ENCODE peak calls at places on chromosome 16, in five cellular contexts. One of them, this sample, is unnamed.

GRCh38 chr16:69057400-69058378 is 47.8 kb upstream of the HAS3 start:
- DNase-seq in transverse colon: no peak
- DNase-seq in A549: peak; percentile 92
- DNase-seq in ovary: no peak
- DNase-seq in SK-N-SH: peak; percentile 25
- DNase-seq in this sample: no peak

GRCh38 chr16:55184619-55185018 is 139.4 kb upstream of the IRX6 start:
- DNase-seq in SK-N-SH: peak; percentile 42
- DNase-seq in A549: no peak
- DNase-seq in transverse colon: no peak
- DNase-seq in ovary: no peak
- DNase-seq in this sample: no peak

GRCh38 chr16:525123-525519 is 2.4 kb upstream of the CAPN15 start:
- DNase-seq in transverse colon: no peak
- DNase-seq in ovary: no peak
- DNase-seq in A549: no peak
- DNase-seq in SK-N-SH: no peak
- DNase-seq in this sample: no peak

GRCh38 chr16:56247018-56247417 is 55.7 kb downstream of the GNAO1 start:
- DNase-seq in A549: no peak
- DNase-seq in SK-N-SH: no peak
- DNase-seq in transverse colon: no peak
- DNase-seq in ovary: no peak
- DNase-seq in this sample: no peak

GRCh38 chr16:3095869-3096268 is 3.2 kb downstream of the ZSCAN10 start:
- DNase-seq in SK-N-SH: peak; percentile 57
- DNase-seq in ovary: no peak
- DNase-seq in A549: peak; percentile 63
- DNase-seq in transverse colon: peak; percentile 51
- DNase-seq in this sample: no peak

GRCh38 chr16:8867483-8868271 is 1.1 kb downstream of the CARHSP1 start:
- DNase-seq in ovary: peak; percentile 72
- DNase-seq in transverse colon: peak; percentile 73
- DNase-seq in SK-N-SH: peak; percentile 69
- DNase-seq in A549: no peak
- DNase-seq in this sample: peak; percentile 62

GRCh38 chr16:20610192-20610891 is 34.2 kb upstream of the ACSM2B start:
- DNase-seq in ovary: no peak
- DNase-seq in A549: no peak
- DNase-seq in transverse colon: no peak
- DNase-seq in SK-N-SH: no peak
- DNase-seq in this sample: no peak

GRCh38 chr16:84677017-84677803 is 22.6 kb upstream of the USP10 start:
- DNase-seq in SK-N-SH: no peak
- DNase-seq in A549: no peak
- DNase-seq in transverse colon: no peak
- DNase-seq in ovary: no peak
- DNase-seq in this sample: no peak

GRCh38 chr16:49414651-49415050 is 41.0 kb downstream of the C16orf78 start:
- DNase-seq in ovary: no peak
- DNase-seq in transverse colon: no peak
- DNase-seq in A549: no peak
- DNase-seq in SK-N-SH: no peak
- DNase-seq in this sample: no peak

GRCh38 chr16:69709456-69710084 is 16.8 kb downstream of the NQO1 start:
- DNase-seq in transverse colon: no peak
- DNase-seq in A549: peak; percentile 58
- DNase-seq in SK-N-SH: peak; percentile 59
- DNase-seq in ovary: no peak
- DNase-seq in this sample: no peak

GRCh38 chr16:47317465-47318240 is 143.2 kb downstream of the ITFG1 start:
- DNase-seq in ovary: no peak
- DNase-seq in transverse colon: no peak
- DNase-seq in SK-N-SH: no peak
- DNase-seq in A549: no peak
- DNase-seq in this sample: no peak

GRCh38 chr16:80174416-80174815 is 366.4 kb upstream of the DYNLRB2 start:
- DNase-seq in transverse colon: no peak
- DNase-seq in SK-N-SH: no peak
- DNase-seq in ovary: no peak
- DNase-seq in A549: no peak
- DNase-seq in this sample: no peak

GRCh38 chr16:2339521-2340484 is 725 bp downstream of the ABCA3 start:
- DNase-seq in transverse colon: peak; percentile 60
- DNase-seq in SK-N-SH: peak; percentile 83
- DNase-seq in ovary: peak; percentile 52
- DNase-seq in A549: peak; percentile 49
- DNase-seq in this sample: peak; percentile 58

GRCh38 chr16:49130397-49130796 is 151.2 kb downstream of the CBLN1 start:
- DNase-seq in A549: no peak
- DNase-seq in ovary: no peak
- DNase-seq in transverse colon: no peak
- DNase-seq in SK-N-SH: no peak
- DNase-seq in this sample: no peak

GRCh38 chr16:12811441-12812198 is 7.9 kb upstream of the CPPED1 start:
- DNase-seq in transverse colon: no peak
- DNase-seq in SK-N-SH: no peak
- DNase-seq in ovary: no peak
- DNase-seq in A549: no peak
- DNase-seq in this sample: no peak

GRCh38 chr16:56356276-56357241 is 68.8 kb downstream of the AMFR start:
- DNase-seq in ovary: peak; percentile 72
- DNase-seq in transverse colon: peak; percentile 81
- DNase-seq in SK-N-SH: peak; percentile 93
- DNase-seq in A549: peak; percentile 91
- DNase-seq in this sample: peak; percentile 82

GRCh38 chr16:19589771-19590302 is 34.3 kb downstream of the VPS35L start:
- DNase-seq in ovary: no peak
- DNase-seq in SK-N-SH: no peak
- DNase-seq in A549: no peak
- DNase-seq in transverse colon: no peak
- DNase-seq in this sample: no peak

GRCh38 chr16:19654147-19654546 is 63.9 kb downstream of the KNOP1 start:
- DNase-seq in A549: no peak
- DNase-seq in SK-N-SH: no peak
- DNase-seq in ovary: no peak
- DNase-seq in transverse colon: no peak
- DNase-seq in this sample: no peak

GRCh38 chr16:71672125-71672524 is 46.1 kb downstream of the MARVELD3 start:
- DNase-seq in transverse colon: no peak
- DNase-seq in A549: no peak
- DNase-seq in ovary: no peak
- DNase-seq in SK-N-SH: no peak
- DNase-seq in this sample: no peak

GRCh38 chr16:30748634-30749445 is 615 bp downstream of the PHKG2 start:
- DNase-seq in SK-N-SH: peak; percentile 80
- DNase-seq in ovary: peak; percentile 53
- DNase-seq in transverse colon: peak; percentile 58
- DNase-seq in A549: peak; percentile 46
- DNase-seq in this sample: no peak

GRCh38 chr16:14095883-14096551 is 24.9 kb downstream of the MRTFB start:
- DNase-seq in SK-N-SH: no peak
- DNase-seq in ovary: no peak
- DNase-seq in transverse colon: no peak
- DNase-seq in A549: no peak
- DNase-seq in this sample: no peak

GRCh38 chr16:14354561-14355351 is 275.3 kb downstream of the PARN start:
- DNase-seq in SK-N-SH: no peak
- DNase-seq in A549: no peak
- DNase-seq in ovary: no peak
- DNase-seq in transverse colon: no peak
- DNase-seq in this sample: no peak

GRCh38 chr16:28822520-28823290 is at the start of gene ATXN2L:
- DNase-seq in ovary: peak; percentile 94
- DNase-seq in transverse colon: peak; percentile 95
- DNase-seq in SK-N-SH: peak; percentile 93
- DNase-seq in A549: peak; percentile 75
- DNase-seq in this sample: peak; percentile 94

GRCh38 chr16:28824548-28824973 is 1.8 kb downstream of the ATXN2L start:
- DNase-seq in transverse colon: no peak
- DNase-seq in SK-N-SH: no peak
- DNase-seq in A549: no peak
- DNase-seq in ovary: no peak
- DNase-seq in this sample: no peak

GRCh38 chr16:28823291-28823718 is 506 bp downstream of the ATXN2L start:
- DNase-seq in transverse colon: no peak
- DNase-seq in A549: no peak
- DNase-seq in SK-N-SH: no peak
- DNase-seq in ovary: no peak
- DNase-seq in this sample: no peak

GRCh38 chr16:28821874-28822519 is 802 bp upstream of the ATXN2L start:
- DNase-seq in SK-N-SH: no peak
- DNase-seq in A549: no peak
- DNase-seq in transverse colon: no peak
- DNase-seq in ovary: no peak
- DNase-seq in this sample: no peak

DNA sequence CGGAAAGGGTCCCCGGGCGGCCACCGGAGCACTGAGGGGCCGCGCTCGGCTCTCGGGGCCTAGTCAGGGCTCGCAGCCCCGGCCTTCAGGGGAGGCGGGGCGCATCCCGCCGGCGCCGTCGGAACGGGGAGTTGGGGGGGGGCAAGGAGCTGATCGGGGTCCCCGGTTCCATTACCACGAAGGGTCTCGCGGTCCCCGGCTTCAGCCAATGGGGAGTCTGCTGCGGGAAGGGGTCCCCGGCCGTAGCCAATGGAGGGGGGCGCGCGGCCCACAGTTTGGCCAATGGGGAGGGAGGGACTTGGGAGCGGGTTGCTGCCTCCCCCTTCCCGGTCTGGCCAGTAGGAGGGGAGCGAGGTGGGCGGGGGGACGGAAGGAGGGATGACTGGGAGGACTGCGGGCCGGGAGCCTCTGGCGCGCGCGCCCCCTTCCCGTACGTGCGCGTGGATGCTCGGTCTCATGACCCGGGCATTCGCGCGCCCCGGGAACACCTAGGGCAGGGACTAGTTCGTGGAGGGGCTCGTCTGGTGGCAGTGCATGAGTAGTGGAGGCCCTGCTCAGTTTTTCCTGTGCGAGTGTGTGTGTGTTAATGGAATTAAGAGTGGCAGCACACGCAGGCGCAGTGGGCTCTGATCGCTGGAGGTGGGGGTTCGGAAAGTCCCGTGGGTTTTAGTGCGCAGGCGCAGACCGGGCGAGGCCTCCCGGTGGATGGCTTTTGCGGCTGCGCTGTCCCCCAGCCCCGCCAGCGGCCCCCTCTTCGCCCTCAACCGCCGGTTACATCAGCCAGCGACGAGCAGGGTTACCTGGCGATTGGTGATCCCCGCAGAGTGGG is 1.1 kb downstream of the ATXN2L start:
- DNase-seq in ovary: peak; percentile 99
- DNase-seq in A549: peak; percentile 96
- DNase-seq in transverse colon: peak; percentile 97
- DNase-seq in SK-N-SH: peak; percentile 96
- DNase-seq in this sample: peak; percentile 95
- TF ChIP-seq EP300 in ovary: no peak
- TF ChIP-seq EP300 in A549: no peak
- TF ChIP-seq EP300 in transverse colon: no peak
- TF ChIP-seq EP300 in SK-N-SH: no peak
- TF ChIP-seq EP300 in this sample: no peak

DNA sequence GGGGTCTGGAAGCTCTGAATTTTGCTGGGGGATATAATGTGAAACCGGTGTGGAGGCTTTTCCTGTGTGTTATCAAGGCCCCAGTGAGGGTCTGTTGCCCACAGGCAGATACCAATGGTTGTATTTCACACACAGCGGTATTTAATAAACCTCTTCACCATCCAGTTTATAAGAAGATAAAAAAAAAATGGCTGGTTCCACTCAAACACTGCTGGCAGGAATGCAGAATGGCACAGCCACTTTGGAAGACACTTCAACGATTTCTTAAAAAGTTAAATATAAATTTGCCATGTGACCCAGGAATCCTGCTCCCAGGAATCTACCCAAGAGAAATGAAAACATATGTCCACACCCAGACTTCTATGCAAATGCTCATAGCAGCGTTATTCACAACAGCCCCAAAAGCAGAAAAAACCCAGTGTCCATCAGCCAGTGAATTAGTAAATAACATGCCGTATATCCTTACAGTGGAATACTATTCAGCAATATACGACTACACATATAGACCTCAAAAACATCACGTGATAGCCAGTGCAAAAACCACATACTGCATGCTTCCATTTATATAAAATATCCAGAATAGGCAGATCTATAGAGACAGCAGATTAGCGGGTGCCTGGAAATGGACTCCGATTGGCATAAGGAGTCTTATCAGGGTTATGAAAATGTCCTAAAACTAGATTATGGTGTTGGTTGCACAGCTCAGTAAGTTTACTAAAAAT is 38.7 kb downstream of the XYLT1 start:
- DNase-seq in transverse colon: no peak
- DNase-seq in SK-N-SH: no peak
- DNase-seq in ovary: no peak
- DNase-seq in A549: no peak
- DNase-seq in this sample: no peak
- TF ChIP-seq CTCF in transverse colon: no peak
- TF ChIP-seq CTCF in SK-N-SH: peak; percentile 40
- TF ChIP-seq CTCF in ovary: no peak
- TF ChIP-seq CTCF in A549: no peak
- TF ChIP-seq CTCF in this sample: no peak

GRCh38 chr16:81817789-81818304 is 38.8 kb downstream of the PLCG2 start:
- DNase-seq in transverse colon: peak; percentile 47
- DNase-seq in SK-N-SH: no peak
- DNase-seq in ovary: no peak
- DNase-seq in A549: no peak
- DNase-seq in this sample: peak; percentile 34
- H3K27ac ChIP-seq in transverse colon: peak overlapping the region; percentile 61
- H3K27ac ChIP-seq in SK-N-SH: no peak overlapping the region
- H3K27ac ChIP-seq in ovary: no peak overlapping the region
- H3K27ac ChIP-seq in A549: no peak overlapping the region
- H3K27ac ChIP-seq in this sample: no peak overlapping the region

GRCh38 chr16:67900156-67900555 is 7.1 kb downstream of the PSKH1 start:
- DNase-seq in ovary: no peak
- DNase-seq in transverse colon: no peak
- DNase-seq in SK-N-SH: no peak
- DNase-seq in A549: no peak
- DNase-seq in this sample: no peak

GRCh38 chr16:67901734-67902133 is 8.7 kb downstream of the PSKH1 start:
- DNase-seq in SK-N-SH: no peak
- DNase-seq in ovary: no peak
- DNase-seq in transverse colon: peak; percentile 33
- DNase-seq in A549: no peak
- DNase-seq in this sample: no peak

GRCh38 chr16:67893791-67894399 is 841 bp downstream of the PSKH1 start:
- DNase-seq in A549: no peak
- DNase-seq in transverse colon: no peak
- DNase-seq in SK-N-SH: no peak
- DNase-seq in ovary: no peak
- DNase-seq in this sample: no peak

GRCh38 chr16:67892899-67893790 is at the start of gene PSKH1:
- DNase-seq in transverse colon: peak; percentile 98
- DNase-seq in A549: peak; percentile 99
- DNase-seq in ovary: peak; percentile 96
- DNase-seq in SK-N-SH: peak; percentile 100
- DNase-seq in this sample: peak; percentile 98

DNA sequence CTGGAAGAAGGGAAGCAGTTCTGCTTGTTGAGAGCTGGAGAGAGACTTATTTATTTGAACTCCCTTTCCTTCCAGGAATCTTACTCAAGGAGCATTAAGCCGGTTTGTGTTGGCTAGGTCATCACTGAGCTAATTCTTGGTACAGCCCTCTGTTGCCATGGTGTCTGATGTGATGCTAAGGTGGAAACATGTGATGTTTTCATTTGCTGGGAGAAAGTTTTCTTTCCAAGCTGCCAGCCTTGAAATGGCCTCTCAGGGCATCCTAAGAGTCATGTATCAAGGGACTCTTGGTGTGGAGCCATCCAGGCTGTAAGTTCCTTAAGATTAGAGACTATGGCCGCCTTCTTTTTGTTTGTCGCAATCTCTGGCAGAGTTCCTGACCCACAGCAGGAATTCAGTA is 4.2 kb downstream of the PSKH1 start:
- DNase-seq in SK-N-SH: no peak
- DNase-seq in A549: no peak
- DNase-seq in ovary: no peak
- DNase-seq in transverse colon: no peak
- DNase-seq in this sample: no peak
- TF ChIP-seq EP300 in SK-N-SH: no peak
- TF ChIP-seq EP300 in A549: no peak
- TF ChIP-seq EP300 in ovary: no peak
- TF ChIP-seq EP300 in transverse colon: no peak
- TF ChIP-seq EP300 in this sample: no peak

This sample was measured in stomach.